ENCODE peak calls at places on chromosomes 5 and 9, in seven cellular contexts. One of them, this sample, is unnamed.

GRCh38 chr5:54278031-54278830 is 32.1 kb downstream of the ARL15 start:
- DNase-seq in thyroid gland: peak; percentile 41
- DNase-seq in heart left ventricle: no peak
- DNase-seq in cardiac muscle cell: no peak
- DNase-seq in pancreas: no peak
- DNase-seq in upper lobe of left lung: no peak
- DNase-seq in Panc1: no peak
- DNase-seq in this sample: no peak

GRCh38 chr5:171647043-171647899 is 138.3 kb upstream of the SMIM23 start:
- DNase-seq in thyroid gland: no peak
- DNase-seq in heart left ventricle: no peak
- DNase-seq in cardiac muscle cell: peak; percentile 16
- DNase-seq in pancreas: no peak
- DNase-seq in upper lobe of left lung: no peak
- DNase-seq in Panc1: no peak
- DNase-seq in this sample: no peak

GRCh38 chr9:91186311-91187101 is 175.2 kb downstream of the AUH start:
- DNase-seq in thyroid gland: no peak
- DNase-seq in heart left ventricle: peak; percentile 49
- DNase-seq in cardiac muscle cell: no peak
- DNase-seq in pancreas: no peak
- DNase-seq in upper lobe of left lung: no peak
- DNase-seq in Panc1: no peak
- DNase-seq in this sample: no peak

GRCh38 chr9:110111868-110112267 is 96.1 kb downstream of the C9orf152 start:
- DNase-seq in thyroid gland: no peak
- DNase-seq in heart left ventricle: no peak
- DNase-seq in cardiac muscle cell: no peak
- DNase-seq in pancreas: no peak
- DNase-seq in upper lobe of left lung: no peak
- DNase-seq in Panc1: no peak
- DNase-seq in this sample: no peak

GRCh38 chr5:120293796-120294195 is 170.3 kb upstream of the PRR16 start:
- DNase-seq in thyroid gland: no peak
- DNase-seq in heart left ventricle: no peak
- DNase-seq in cardiac muscle cell: no peak
- DNase-seq in pancreas: no peak
- DNase-seq in upper lobe of left lung: no peak
- DNase-seq in Panc1: no peak
- DNase-seq in this sample: no peak

GRCh38 chr5:67639311-67639710 is 442.7 kb upstream of the CD180 start:
- DNase-seq in thyroid gland: no peak
- DNase-seq in heart left ventricle: peak; percentile 54
- DNase-seq in cardiac muscle cell: no peak
- DNase-seq in pancreas: no peak
- DNase-seq in upper lobe of left lung: no peak
- DNase-seq in Panc1: no peak
- DNase-seq in this sample: peak; percentile 37

GRCh38 chr5:163041254-163041653 is 396.1 kb upstream of the CCNG1 start:
- DNase-seq in thyroid gland: no peak
- DNase-seq in heart left ventricle: no peak
- DNase-seq in cardiac muscle cell: no peak
- DNase-seq in pancreas: no peak
- DNase-seq in upper lobe of left lung: no peak
- DNase-seq in Panc1: no peak
- DNase-seq in this sample: no peak

GRCh38 chr5:139774980-139775654 is 20.5 kb upstream of the PSD2 start:
- DNase-seq in thyroid gland: peak; percentile 75
- DNase-seq in heart left ventricle: peak; percentile 67
- DNase-seq in cardiac muscle cell: peak; percentile 82
- DNase-seq in pancreas: peak; percentile 94
- DNase-seq in upper lobe of left lung: peak; percentile 78
- DNase-seq in Panc1: no peak
- DNase-seq in this sample: peak; percentile 81

GRCh38 chr5:150489358-150490295 is 18.3 kb upstream of the NDST1 start:
- DNase-seq in thyroid gland: no peak
- DNase-seq in heart left ventricle: no peak
- DNase-seq in cardiac muscle cell: no peak
- DNase-seq in pancreas: no peak
- DNase-seq in upper lobe of left lung: peak; percentile 60
- DNase-seq in Panc1: no peak
- DNase-seq in this sample: peak; percentile 37

GRCh38 chr5:131545856-131546255 is 89.2 kb downstream of the RAPGEF6 start:
- DNase-seq in thyroid gland: no peak
- DNase-seq in heart left ventricle: no peak
- DNase-seq in cardiac muscle cell: no peak
- DNase-seq in pancreas: no peak
- DNase-seq in upper lobe of left lung: no peak
- DNase-seq in Panc1: no peak
- DNase-seq in this sample: no peak

GRCh38 chr9:116087246-116087645 is 66.3 kb upstream of the PAPPA start:
- DNase-seq in thyroid gland: peak; percentile 70
- DNase-seq in heart left ventricle: peak; percentile 29
- DNase-seq in cardiac muscle cell: peak; percentile 8
- DNase-seq in pancreas: no peak
- DNase-seq in upper lobe of left lung: peak; percentile 86
- DNase-seq in Panc1: no peak
- DNase-seq in this sample: peak; percentile 49

GRCh38 chr9:114488398-114489129 is 16.7 kb downstream of the WHRN start:
- DNase-seq in thyroid gland: no peak
- DNase-seq in heart left ventricle: no peak
- DNase-seq in cardiac muscle cell: no peak
- DNase-seq in pancreas: no peak
- DNase-seq in upper lobe of left lung: no peak
- DNase-seq in Panc1: no peak
- DNase-seq in this sample: no peak
- H3K27ac ChIP-seq in thyroid gland: no peak overlapping the region
- H3K27ac ChIP-seq in heart left ventricle: no peak overlapping the region
- H3K27ac ChIP-seq in cardiac muscle cell: no peak overlapping the region
- H3K27ac ChIP-seq in pancreas: no peak overlapping the region
- H3K27ac ChIP-seq in upper lobe of left lung: no peak overlapping the region
- H3K27ac ChIP-seq in Panc1: no peak overlapping the region
- H3K27ac ChIP-seq in this sample: no peak overlapping the region

DNA sequence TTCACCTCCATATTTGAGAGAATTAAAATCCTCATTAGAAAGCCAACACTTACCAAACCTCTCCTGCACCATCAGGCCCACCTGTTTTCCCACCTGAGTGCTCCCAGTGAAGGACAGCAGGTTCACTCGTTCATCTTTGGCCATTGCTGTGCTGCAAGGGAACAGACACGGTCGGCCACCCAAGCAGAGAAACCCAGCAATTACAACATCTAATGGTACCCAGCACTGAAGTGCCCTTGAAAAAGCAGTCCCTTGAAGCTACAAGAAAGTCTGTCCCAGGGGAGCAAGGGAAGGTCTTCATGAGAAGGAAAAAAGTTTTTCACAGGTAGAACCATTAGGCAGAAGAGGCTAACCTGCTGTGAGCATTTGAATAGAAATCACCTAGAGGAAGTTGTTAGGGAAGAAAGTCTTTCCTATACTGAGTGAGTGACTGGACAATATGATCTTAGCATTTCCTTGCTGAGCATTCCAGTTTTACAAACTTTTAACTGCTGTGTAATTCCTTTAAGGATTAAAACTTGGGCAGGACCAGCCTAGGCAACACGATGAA is 26.7 kb downstream of the ALDH7A1 start:
- DNase-seq in thyroid gland: peak; percentile 88
- DNase-seq in heart left ventricle: no peak
- DNase-seq in cardiac muscle cell: no peak
- DNase-seq in pancreas: no peak
- DNase-seq in upper lobe of left lung: no peak
- DNase-seq in Panc1: no peak
- DNase-seq in this sample: no peak
- TF ChIP-seq CTCF in thyroid gland: no peak
- TF ChIP-seq CTCF in heart left ventricle: no peak
- TF ChIP-seq CTCF in cardiac muscle cell: no peak
- TF ChIP-seq CTCF in pancreas: no peak
- TF ChIP-seq CTCF in upper lobe of left lung: no peak
- TF ChIP-seq CTCF in Panc1: no peak
- TF ChIP-seq CTCF in this sample: no peak

GRCh38 chr9:4855861-4856260 is 63.1 kb downstream of the RCL1 start:
- DNase-seq in thyroid gland: peak; percentile 82
- DNase-seq in heart left ventricle: no peak
- DNase-seq in cardiac muscle cell: no peak
- DNase-seq in pancreas: no peak
- DNase-seq in upper lobe of left lung: no peak
- DNase-seq in Panc1: no peak
- DNase-seq in this sample: no peak
- H3K27ac ChIP-seq in thyroid gland: peak overlapping the region; percentile 60
- H3K27ac ChIP-seq in heart left ventricle: no peak overlapping the region
- H3K27ac ChIP-seq in cardiac muscle cell: no peak overlapping the region
- H3K27ac ChIP-seq in pancreas: no peak overlapping the region
- H3K27ac ChIP-seq in upper lobe of left lung: no peak overlapping the region
- H3K27ac ChIP-seq in Panc1: no peak overlapping the region
- H3K27ac ChIP-seq in this sample: no peak overlapping the region

DNA sequence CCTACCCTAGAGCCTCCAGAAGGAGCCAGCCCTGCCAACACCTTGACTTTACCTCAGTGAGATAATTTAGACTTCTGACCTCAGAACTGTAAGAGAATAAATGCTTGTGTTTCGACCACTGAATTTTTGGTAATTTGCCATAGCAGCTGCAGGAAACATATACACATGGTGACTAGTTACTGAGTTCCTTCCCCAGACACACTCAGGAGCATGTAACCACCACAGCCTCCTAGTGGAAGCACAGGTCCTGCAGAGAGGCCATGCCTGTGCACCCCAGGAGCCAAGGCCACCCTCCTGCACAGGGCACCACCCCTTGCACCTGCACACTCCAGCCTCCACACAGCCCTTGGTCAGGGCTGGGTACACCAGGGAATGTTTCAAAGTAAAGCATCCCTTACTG is 7.6 kb upstream of the CAMSAP1 start:
- DNase-seq in thyroid gland: no peak
- DNase-seq in heart left ventricle: no peak
- DNase-seq in cardiac muscle cell: no peak
- DNase-seq in pancreas: no peak
- DNase-seq in upper lobe of left lung: no peak
- DNase-seq in Panc1: no peak
- DNase-seq in this sample: no peak
- TF ChIP-seq CTCF in thyroid gland: no peak
- TF ChIP-seq CTCF in heart left ventricle: no peak
- TF ChIP-seq CTCF in cardiac muscle cell: no peak
- TF ChIP-seq CTCF in pancreas: no peak
- TF ChIP-seq CTCF in upper lobe of left lung: no peak
- TF ChIP-seq CTCF in Panc1: no peak
- TF ChIP-seq CTCF in this sample: no peak

DNA sequence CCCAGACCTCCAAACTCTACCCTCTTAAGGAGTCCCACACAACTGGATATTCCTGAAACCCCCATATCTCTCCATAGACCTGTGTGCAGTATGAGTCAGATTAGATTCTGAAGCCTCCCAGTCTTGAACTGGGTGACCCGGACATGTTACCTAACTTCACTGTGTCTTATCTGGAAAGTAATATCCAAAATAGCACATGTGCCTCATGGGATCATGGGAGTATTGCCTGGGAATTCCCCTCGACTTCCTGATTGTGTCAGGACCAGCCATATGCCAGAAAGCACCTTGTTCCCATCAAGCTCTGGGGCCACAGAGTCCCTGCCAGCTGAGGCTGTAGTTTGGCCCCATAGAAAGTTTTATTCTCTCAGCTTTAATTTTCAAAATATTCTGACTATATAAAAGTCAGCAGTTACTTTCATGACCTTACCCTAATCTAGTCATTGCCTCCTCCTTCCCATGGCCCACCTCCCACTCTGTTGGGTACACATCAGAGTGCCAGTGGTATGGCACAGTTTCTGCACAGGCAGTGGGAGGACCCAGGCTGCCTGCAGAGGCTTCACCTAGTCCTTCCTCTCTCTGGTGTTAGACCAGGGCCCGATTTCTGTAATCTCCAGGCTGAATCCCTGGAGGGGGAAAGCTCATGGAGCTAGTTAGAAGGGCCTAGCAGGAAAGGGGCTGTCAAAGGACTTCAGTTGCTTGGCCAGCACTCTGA is 19.5 kb upstream of the B4GALT1 start:
- DNase-seq in thyroid gland: no peak
- DNase-seq in heart left ventricle: peak; percentile 60
- DNase-seq in cardiac muscle cell: no peak
- DNase-seq in pancreas: no peak
- DNase-seq in upper lobe of left lung: peak; percentile 48
- DNase-seq in Panc1: no peak
- DNase-seq in this sample: peak; percentile 61
- H3K27ac ChIP-seq in thyroid gland: peak overlapping the region; percentile 45
- H3K27ac ChIP-seq in heart left ventricle: peak overlapping the region; percentile 72
- H3K27ac ChIP-seq in cardiac muscle cell: no peak overlapping the region
- H3K27ac ChIP-seq in pancreas: no peak overlapping the region
- H3K27ac ChIP-seq in upper lobe of left lung: no peak overlapping the region
- H3K27ac ChIP-seq in Panc1: no peak overlapping the region
- H3K27ac ChIP-seq in this sample: peak overlapping the region; percentile 70

GRCh38 chr5:155148694-155149093 is 135.1 kb downstream of the KIF4B start:
- DNase-seq in thyroid gland: no peak
- DNase-seq in heart left ventricle: no peak
- DNase-seq in cardiac muscle cell: no peak
- DNase-seq in pancreas: no peak
- DNase-seq in upper lobe of left lung: no peak
- DNase-seq in Panc1: no peak
- DNase-seq in this sample: no peak

GRCh38 chr5:155150012-155150411 is 136.5 kb downstream of the KIF4B start:
- DNase-seq in thyroid gland: no peak
- DNase-seq in heart left ventricle: no peak
- DNase-seq in cardiac muscle cell: no peak
- DNase-seq in pancreas: no peak
- DNase-seq in upper lobe of left lung: no peak
- DNase-seq in Panc1: no peak
- DNase-seq in this sample: no peak

GRCh38 chr5:155144956-155145355 is 131.4 kb downstream of the KIF4B start:
- DNase-seq in thyroid gland: no peak
- DNase-seq in heart left ventricle: no peak
- DNase-seq in cardiac muscle cell: no peak
- DNase-seq in pancreas: no peak
- DNase-seq in upper lobe of left lung: no peak
- DNase-seq in Panc1: no peak
- DNase-seq in this sample: no peak

GRCh38 chr5:155147222-155147621 is 133.7 kb downstream of the KIF4B start:
- DNase-seq in thyroid gland: no peak
- DNase-seq in heart left ventricle: no peak
- DNase-seq in cardiac muscle cell: no peak
- DNase-seq in pancreas: no peak
- DNase-seq in upper lobe of left lung: no peak
- DNase-seq in Panc1: no peak
- DNase-seq in this sample: no peak
- TF ChIP-seq CTCF in thyroid gland: no peak
- TF ChIP-seq CTCF in heart left ventricle: peak; percentile 23
- TF ChIP-seq CTCF in cardiac muscle cell: peak; percentile 32
- TF ChIP-seq CTCF in pancreas: no peak
- TF ChIP-seq CTCF in upper lobe of left lung: no peak
- TF ChIP-seq CTCF in Panc1: peak; percentile 12
- TF ChIP-seq CTCF in this sample: peak; percentile 40

GRCh38 chr5:43616535-43616934 is 13.6 kb downstream of the NNT start:
- DNase-seq in thyroid gland: peak; percentile 29
- DNase-seq in heart left ventricle: no peak
- DNase-seq in cardiac muscle cell: peak; percentile 24
- DNase-seq in pancreas: no peak
- DNase-seq in upper lobe of left lung: peak; percentile 41
- DNase-seq in Panc1: no peak
- DNase-seq in this sample: no peak
- H3K27ac ChIP-seq in thyroid gland: no peak overlapping the region
- H3K27ac ChIP-seq in heart left ventricle: peak overlapping the region; percentile 12
- H3K27ac ChIP-seq in cardiac muscle cell: peak overlapping the region; percentile 49
- H3K27ac ChIP-seq in pancreas: no peak overlapping the region
- H3K27ac ChIP-seq in upper lobe of left lung: no peak overlapping the region
- H3K27ac ChIP-seq in Panc1: no peak overlapping the region
- H3K27ac ChIP-seq in this sample: no peak overlapping the region

GRCh38 chr5:9339206-9339818 is 206.6 kb downstream of the SEMA5A start:
- DNase-seq in thyroid gland: no peak
- DNase-seq in heart left ventricle: no peak
- DNase-seq in cardiac muscle cell: no peak
- DNase-seq in pancreas: no peak
- DNase-seq in upper lobe of left lung: no peak
- DNase-seq in Panc1: no peak
- DNase-seq in this sample: no peak
- TF ChIP-seq CTCF in thyroid gland: no peak
- TF ChIP-seq CTCF in heart left ventricle: no peak
- TF ChIP-seq CTCF in cardiac muscle cell: peak; percentile 49
- TF ChIP-seq CTCF in pancreas: no peak
- TF ChIP-seq CTCF in upper lobe of left lung: no peak
- TF ChIP-seq CTCF in Panc1: peak; percentile 41
- TF ChIP-seq CTCF in this sample: peak; percentile 23

This sample was measured in heart right ventricle.